ENCODE peak calls at places on chromosomes 13 and 19, in seven cellular contexts. One of them, this sample, is unnamed.

GRCh38 chr19:6769006-6769637 is 1.9 kb upstream of the SH2D3A start:
- DNase-seq in EL: peak; percentile 33
- DNase-seq in activated CD4-positive, alpha-beta T cell treated with anti-CD3 and anti-CD28 coated beads for 36 hours: no peak
- DNase-seq in D341Med: no peak
- DNase-seq in IMR-90: peak; percentile 19
- DNase-seq in anterior cingulate cortex: no peak
- DNase-seq in PC-9: no peak
- DNase-seq in this sample: no peak

GRCh38 chr13:50126378-50127016 is 111.3 kb downstream of the KCNRG start:
- DNase-seq in EL: no peak
- DNase-seq in activated CD4-positive, alpha-beta T cell treated with anti-CD3 and anti-CD28 coated beads for 36 hours: no peak
- DNase-seq in D341Med: no peak
- DNase-seq in IMR-90: peak; percentile 58
- DNase-seq in anterior cingulate cortex: no peak
- DNase-seq in PC-9: no peak
- DNase-seq in this sample: no peak

GRCh38 chr19:38839816-38840582 is 8.4 kb upstream of the ECH1 start:
- DNase-seq in EL: peak; percentile 37
- DNase-seq in activated CD4-positive, alpha-beta T cell treated with anti-CD3 and anti-CD28 coated beads for 36 hours: peak; percentile 46
- DNase-seq in D341Med: no peak
- DNase-seq in IMR-90: peak; percentile 40
- DNase-seq in anterior cingulate cortex: no peak
- DNase-seq in PC-9: no peak
- DNase-seq in this sample: no peak

GRCh38 chr13:113533441-113533840 is 42.9 kb upstream of the DCUN1D2 start:
- DNase-seq in EL: no peak
- DNase-seq in activated CD4-positive, alpha-beta T cell treated with anti-CD3 and anti-CD28 coated beads for 36 hours: no peak
- DNase-seq in D341Med: no peak
- DNase-seq in IMR-90: peak; percentile 65
- DNase-seq in anterior cingulate cortex: no peak
- DNase-seq in PC-9: peak; percentile 95
- DNase-seq in this sample: no peak

GRCh38 chr19:38362076-38362945 is 12.1 kb upstream of the PSMD8 start:
- DNase-seq in EL: peak; percentile 79
- DNase-seq in activated CD4-positive, alpha-beta T cell treated with anti-CD3 and anti-CD28 coated beads for 36 hours: peak; percentile 94
- DNase-seq in D341Med: peak; percentile 82
- DNase-seq in IMR-90: peak; percentile 49
- DNase-seq in anterior cingulate cortex: no peak
- DNase-seq in PC-9: peak; percentile 83
- DNase-seq in this sample: no peak

GRCh38 chr19:29845576-29846176 is 33.9 kb downstream of the CCNE1 start:
- DNase-seq in EL: peak; percentile 65
- DNase-seq in activated CD4-positive, alpha-beta T cell treated with anti-CD3 and anti-CD28 coated beads for 36 hours: peak; percentile 63
- DNase-seq in D341Med: peak; percentile 62
- DNase-seq in IMR-90: peak; percentile 18
- DNase-seq in anterior cingulate cortex: peak; percentile 67
- DNase-seq in PC-9: peak; percentile 31
- DNase-seq in this sample: no peak

GRCh38 chr13:32984857-32985626 is 31.2 kb upstream of the KL start:
- DNase-seq in EL: peak; percentile 12
- DNase-seq in activated CD4-positive, alpha-beta T cell treated with anti-CD3 and anti-CD28 coated beads for 36 hours: peak; percentile 13
- DNase-seq in D341Med: no peak
- DNase-seq in IMR-90: peak; percentile 58
- DNase-seq in anterior cingulate cortex: no peak
- DNase-seq in PC-9: peak; percentile 38
- DNase-seq in this sample: no peak

GRCh38 chr13:100520936-100521765 is 67.4 kb downstream of the GGACT start:
- DNase-seq in EL: no peak
- DNase-seq in activated CD4-positive, alpha-beta T cell treated with anti-CD3 and anti-CD28 coated beads for 36 hours: no peak
- DNase-seq in D341Med: no peak
- DNase-seq in IMR-90: no peak
- DNase-seq in anterior cingulate cortex: no peak
- DNase-seq in PC-9: no peak
- DNase-seq in this sample: no peak

GRCh38 chr19:18991468-18991867 is 41.8 kb downstream of the SUGP2 start:
- DNase-seq in EL: no peak
- DNase-seq in activated CD4-positive, alpha-beta T cell treated with anti-CD3 and anti-CD28 coated beads for 36 hours: no peak
- DNase-seq in D341Med: no peak
- DNase-seq in IMR-90: no peak
- DNase-seq in anterior cingulate cortex: no peak
- DNase-seq in PC-9: no peak
- DNase-seq in this sample: no peak

GRCh38 chr13:67148219-67148583 is 81.9 kb downstream of the PCDH9 start:
- DNase-seq in EL: peak; percentile 20
- DNase-seq in activated CD4-positive, alpha-beta T cell treated with anti-CD3 and anti-CD28 coated beads for 36 hours: no peak
- DNase-seq in D341Med: no peak
- DNase-seq in IMR-90: peak; percentile 68
- DNase-seq in anterior cingulate cortex: no peak
- DNase-seq in PC-9: no peak
- DNase-seq in this sample: no peak

GRCh38 chr19:6890421-6890913 is 3.1 kb downstream of the ADGRE1 start:
- DNase-seq in EL: no peak
- DNase-seq in activated CD4-positive, alpha-beta T cell treated with anti-CD3 and anti-CD28 coated beads for 36 hours: no peak
- DNase-seq in D341Med: no peak
- DNase-seq in IMR-90: no peak
- DNase-seq in anterior cingulate cortex: no peak
- DNase-seq in PC-9: no peak
- DNase-seq in this sample: no peak

GRCh38 chr13:73018336-73018735 is 40.5 kb upstream of the KLF5 start:
- DNase-seq in EL: peak; percentile 41
- DNase-seq in activated CD4-positive, alpha-beta T cell treated with anti-CD3 and anti-CD28 coated beads for 36 hours: no peak
- DNase-seq in D341Med: no peak
- DNase-seq in IMR-90: peak; percentile 50
- DNase-seq in anterior cingulate cortex: no peak
- DNase-seq in PC-9: no peak
- DNase-seq in this sample: no peak

GRCh38 chr19:39372047-39372802 is 18.7 kb downstream of the PAF1 start:
- DNase-seq in EL: peak; percentile 95
- DNase-seq in activated CD4-positive, alpha-beta T cell treated with anti-CD3 and anti-CD28 coated beads for 36 hours: no peak
- DNase-seq in D341Med: no peak
- DNase-seq in IMR-90: peak; percentile 93
- DNase-seq in anterior cingulate cortex: peak; percentile 78
- DNase-seq in PC-9: no peak
- DNase-seq in this sample: no peak